ENCODE peak calls at places on chromosomes 2 and 18, in six cellular contexts. J is psoas muscle, V is lower lobe of right lung, L is IMR-90, U is neural progenitor cell, G is colonic mucosa. P is an unnamed sample.

GRCh38 chr18:48488388-48488850 is 50.4 kb upstream of the CTIF start:
- DNase-seq in J (peak), V (peak), L (peak), U (no peak), G (peak), P (peak)

GRCh38 chr18:48274301-48274700 is 134.9 kb downstream of the ZBTB7C start:
- DNase-seq in J (no peak), V (no peak), L (no peak), U (no peak), G (no peak), P (no peak)

GRCh38 chr2:30293303-30293912 is 62.1 kb downstream of the LBH start:
- DNase-seq in J (no peak), V (no peak), L (peak), U (no peak), G (no peak), P (peak)

GRCh38 chr2:239482801-239483712 is 82.2 kb upstream of the HDAC4 start:
- DNase-seq in J (no peak), V (no peak), L (no peak), U (no peak), G (no peak), P (no peak)

GRCh38 chr2:212157011-212157410 is 381.6 kb downstream of the ERBB4 start:
- DNase-seq in J (no peak), V (no peak), L (peak), U (no peak), G (no peak), P (no peak)

GRCh38 chr18:52353589-52353988 is 13.6 kb downstream of the DCC start:
- DNase-seq in J (no peak), V (no peak), L (no peak), U (no peak), G (no peak), P (no peak)

GRCh38 chr2:179070895-179071294 is 21.0 kb upstream of the CCDC141 start:
- DNase-seq in J (no peak), V (no peak), L (no peak), U (no peak), G (no peak), P (no peak)

GRCh38 chr2:163713534-163714311 is 22.1 kb downstream of the FIGN start:
- DNase-seq in J (no peak), V (no peak), L (no peak), U (peak), G (no peak), P (no peak)

GRCh38 chr2:49972699-49973098 is 818.4 kb upstream of the FSHR start:
- DNase-seq in J (no peak), V (no peak), L (no peak), U (peak), G (no peak), P (no peak)

GRCh38 chr18:48430162-48430561 is 21.0 kb upstream of the ZBTB7C start:
- DNase-seq in J (no peak), V (no peak), L (no peak), U (no peak), G (no peak), P (no peak)

GRCh38 chr2:61396005-61396404 is 74.9 kb downstream of the USP34 start:
- DNase-seq in J (no peak), V (no peak), L (no peak), U (no peak), G (no peak), P (peak)

GRCh38 chr2:723761-724160 is 46.6 kb upstream of the TMEM18 start:
- DNase-seq in J (no peak), V (no peak), L (no peak), U (no peak), G (no peak), P (no peak)

GRCh38 chr2:191878576-191879298 is 31.8 kb upstream of the CAVIN2 start:
- DNase-seq in J (no peak), V (no peak), L (peak), U (no peak), G (no peak), P (peak)

DNA sequence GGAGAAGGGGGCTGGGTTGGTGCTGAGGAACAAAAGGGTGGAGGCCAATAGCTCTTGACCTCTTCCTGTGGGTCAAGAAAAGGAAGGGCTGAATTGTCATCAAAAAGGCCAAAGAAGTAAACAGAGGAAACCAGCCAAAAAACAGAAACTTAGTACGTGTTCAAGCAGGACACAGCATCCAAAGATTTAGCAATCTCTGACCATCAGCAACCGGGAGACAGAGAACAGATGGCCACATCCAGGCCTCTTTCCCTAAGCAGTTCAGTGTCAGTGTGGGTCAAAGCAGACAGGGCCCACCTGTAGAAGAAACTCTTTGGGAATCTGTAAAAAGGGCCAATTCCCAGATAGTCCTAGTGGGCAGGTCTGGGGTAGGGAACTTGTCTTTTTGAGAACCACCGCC is 2.8 kb downstream of the DNPEP start:
- DNase-seq in J (no peak), V (no peak), L (no peak), U (no peak), G (no peak), P (no peak)
- H3K27ac ChIP-seq in J (no peak), V (peak), L (peak), U (no peak), G (no peak), P (no peak)

GRCh38 chr2:121043827-121044222 is 241.2 kb downstream of the TFCP2L1 start:
- DNase-seq in J (no peak), V (no peak), L (no peak), U (no peak), G (no peak), P (no peak)
- TF ChIP-seq CTCF in J (no peak), V (no peak), L (no peak), U (no peak), G (no peak), P (no peak)

DNA sequence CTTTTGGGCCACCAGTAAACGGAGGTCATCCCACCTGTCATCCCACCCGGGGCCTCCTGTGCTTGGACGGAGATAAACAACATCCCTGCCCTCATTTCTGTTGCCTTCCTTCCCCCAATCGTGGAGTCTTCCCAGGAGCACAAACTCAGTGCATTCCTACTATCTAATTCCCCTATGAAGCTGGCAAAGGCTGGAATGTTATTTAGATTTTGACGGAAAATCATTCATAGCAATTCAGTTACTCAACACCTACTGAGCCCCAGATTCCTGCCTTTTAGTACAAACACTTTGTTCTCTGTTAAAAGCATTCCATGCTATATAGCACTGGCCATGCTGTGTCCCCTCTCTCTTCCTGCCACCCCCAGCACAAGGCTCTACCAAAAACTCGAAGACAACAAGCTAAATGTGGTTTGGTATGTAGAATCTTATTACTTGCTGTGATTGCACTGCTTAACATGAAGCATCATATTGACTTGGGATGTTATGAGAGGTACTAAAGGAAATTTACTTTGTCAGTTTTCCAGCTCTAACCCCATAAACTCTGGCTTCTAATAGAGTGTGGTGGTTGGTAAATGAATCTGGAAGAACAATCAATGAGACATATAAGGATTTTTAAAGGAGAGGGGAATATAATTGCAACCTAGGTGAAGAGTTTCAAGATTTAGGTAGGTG is 32.3 kb upstream of the IMPA2 start:
- DNase-seq in J (no peak), V (no peak), L (peak), U (no peak), G (no peak), P (no peak)
- H3K27ac ChIP-seq in J (peak), V (peak), L (peak), U (no peak), G (no peak), P (no peak)

GRCh38 chr2:119766944-119767343 is 7.2 kb downstream of the PTPN4 start:
- DNase-seq in J (no peak), V (no peak), L (no peak), U (no peak), G (no peak), P (no peak)
- TF ChIP-seq CTCF in J (no peak), V (no peak), L (no peak), U (peak), G (no peak), P (no peak)

DNA sequence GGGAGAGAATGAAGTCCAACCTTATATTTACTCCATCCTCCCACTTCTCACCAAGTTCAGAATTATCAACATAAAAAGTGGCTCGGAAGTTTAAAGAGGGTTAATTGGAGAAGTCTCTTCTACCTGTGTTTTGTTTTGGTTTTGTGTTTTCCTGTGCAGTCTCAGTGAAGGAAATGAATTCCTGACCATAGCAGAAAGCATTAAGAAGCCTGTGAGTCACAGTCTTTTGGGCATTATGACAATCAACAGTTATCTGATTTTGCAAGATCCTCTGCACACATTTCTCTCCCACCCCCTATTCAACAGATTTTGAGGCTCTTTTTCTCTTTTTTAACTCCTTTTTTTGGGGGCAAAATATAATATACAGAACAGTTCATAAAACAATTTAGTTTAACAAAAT is 8.6 kb upstream of the RPL37A start:
- DNase-seq in J (no peak), V (no peak), L (peak), U (no peak), G (no peak), P (no peak)
- H3K27ac ChIP-seq in J (no peak), V (no peak), L (no peak), U (no peak), G (no peak), P (no peak)

GRCh38 chr2:168160897-168161296 is 86.5 kb downstream of the STK39 start:
- DNase-seq in J (no peak), V (no peak), L (no peak), U (peak), G (no peak), P (peak)
- TF ChIP-seq CTCF in J (no peak), V (no peak), L (peak), U (peak), G (no peak), P (peak)

GRCh38 chr2:101841679-101842327 is 144.3 kb downstream of the MAP4K4 start:
- DNase-seq in J (no peak), V (no peak), L (no peak), U (no peak), G (no peak), P (no peak)

GRCh38 chr2:101844055-101844635 is 146.6 kb downstream of the MAP4K4 start:
- DNase-seq in J (no peak), V (no peak), L (peak), U (no peak), G (no peak), P (no peak)

GRCh38 chr2:101842471-101842870 is 145.0 kb downstream of the MAP4K4 start:
- DNase-seq in J (no peak), V (no peak), L (no peak), U (no peak), G (no peak), P (no peak)

GRCh38 chr2:101843048-101843447 is 145.5 kb downstream of the MAP4K4 start:
- DNase-seq in J (peak), V (no peak), L (no peak), U (no peak), G (no peak), P (no peak)

DNA sequence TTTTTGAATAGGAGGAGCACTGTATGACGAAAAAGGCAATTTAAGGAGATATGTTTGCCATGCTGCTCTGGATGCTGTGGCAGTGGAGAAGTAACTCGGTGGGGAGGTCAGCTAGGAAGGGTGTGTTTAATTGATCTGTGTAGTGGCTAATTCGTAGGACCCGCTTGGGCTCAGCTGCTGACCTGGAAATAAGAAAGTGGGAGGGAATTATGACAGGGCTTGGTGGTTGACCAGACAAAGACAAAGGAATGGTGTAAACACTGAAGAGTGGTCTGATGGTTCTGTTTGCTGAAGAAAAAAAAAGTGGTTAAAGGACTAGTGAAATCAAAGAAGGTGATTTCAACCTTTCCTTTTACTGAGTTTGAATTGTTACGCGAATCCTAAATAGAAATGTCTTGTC is 146.0 kb downstream of the MAP4K4 start:
- DNase-seq in J (no peak), V (no peak), L (no peak), U (no peak), G (no peak), P (no peak)
- H3K27ac ChIP-seq in J (no peak), V (no peak), L (no peak), U (no peak), G (no peak), P (no peak)

GRCh38 chr2:55620123-55620779 is 2.8 kb upstream of the PPP4R3B start:
- DNase-seq in J (no peak), V (no peak), L (peak), U (peak), G (no peak), P (peak)

GRCh38 chr2:55618649-55619055 is 1.2 kb upstream of the PPP4R3B start:
- DNase-seq in J (peak), V (peak), L (peak), U (peak), G (peak), P (peak)

GRCh38 chr2:55617160-55618024 is at the start of gene PPP4R3B:
- DNase-seq in J (peak), V (peak), L (peak), U (peak), G (peak), P (peak)

GRCh38 chr2:55616509-55617159 is 788 bp downstream of the PPP4R3B start:
- DNase-seq in J (no peak), V (no peak), L (peak), U (peak), G (peak), P (peak)

DNA sequence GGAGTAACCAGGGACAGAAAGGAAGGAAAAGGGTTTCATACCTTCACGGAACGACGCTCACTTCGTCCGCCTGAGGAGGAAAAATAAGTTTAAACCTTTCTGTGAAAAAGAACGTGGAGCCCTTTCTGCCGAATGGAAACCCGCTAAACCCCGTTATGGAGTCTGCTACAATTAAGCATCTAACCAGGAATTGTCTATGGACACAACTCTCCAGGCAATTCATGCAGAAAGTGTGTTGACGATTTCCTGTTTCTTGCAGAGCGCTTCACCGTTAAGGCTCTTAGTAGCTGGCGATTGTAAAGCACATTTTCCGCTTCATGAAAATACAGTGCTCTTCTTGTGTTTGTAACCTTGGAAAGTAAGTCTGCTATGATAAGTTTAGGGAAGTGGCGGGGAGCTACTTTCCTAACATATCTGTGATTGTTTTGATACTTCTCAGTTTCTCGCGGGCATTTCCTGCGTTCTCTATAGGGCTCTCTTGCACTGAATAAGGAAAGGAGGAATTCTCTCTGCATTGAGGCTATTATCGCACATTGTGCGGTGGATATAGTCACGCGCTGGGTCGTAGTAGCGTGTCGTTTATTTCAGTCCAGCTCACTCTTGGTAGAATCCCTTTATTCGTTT is 715 bp upstream of the PPP4R3B start:
- DNase-seq in J (no peak), V (no peak), L (peak), U (peak), G (no peak), P (peak)
- TF ChIP-seq CTCF in J (no peak), V (no peak), L (no peak), U (no peak), G (no peak), P (no peak)

DNA sequence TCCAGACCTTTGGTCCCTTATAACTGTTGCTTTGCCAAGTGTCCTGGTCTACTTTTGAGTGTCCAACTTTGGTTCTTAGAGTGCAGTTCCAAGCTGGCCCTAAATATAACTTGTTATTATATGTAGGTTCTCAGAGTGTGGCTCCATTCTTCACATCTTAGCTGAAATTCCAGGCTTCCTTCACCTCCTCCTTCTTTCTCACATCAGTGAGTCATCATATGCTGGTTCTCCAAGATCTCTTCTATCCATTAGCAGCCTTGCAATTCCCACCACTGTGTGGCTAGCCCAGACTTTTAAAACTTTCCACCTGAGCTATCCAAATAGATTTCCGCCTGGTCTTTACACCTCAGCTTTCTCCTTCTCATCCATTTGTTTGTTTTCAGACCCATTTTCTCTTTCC is 12.6 kb upstream of the CXCR4 start:
- DNase-seq in J (no peak), V (no peak), L (no peak), U (no peak), G (no peak), P (no peak)
- H3K27ac ChIP-seq in J (no peak), V (no peak), L (no peak), U (no peak), G (no peak), P (no peak)

GRCh38 chr2:71282493-71282892 is 49.1 kb upstream of the ZNF638 start:
- DNase-seq in J (no peak), V (no peak), L (no peak), U (no peak), G (no peak), P (no peak)
- TF ChIP-seq CTCF in J (peak), V (no peak), L (no peak), U (no peak), G (no peak), P (no peak)

P was measured in A673.